ENCODE peak calls at places on chromosomes 13 and 19, in four cellular contexts. Z is left ventricle myocardium inferior, X is heart right ventricle, W is thyroid gland. Q is an unnamed sample.

GRCh38 chr19:44371815-44372480 is 15.5 kb upstream of the ZNF112 start:
- DNase-seq in X (no peak), Z (no peak), W (no peak), Q (no peak)

GRCh38 chr13:63307239-63307638 is 1891.6 kb upstream of the PCDH20 start:
- DNase-seq in W (no peak), X (no peak), Z (no peak), Q (no peak)

GRCh38 chr19:39823693-39824092 is 10.3 kb downstream of the DYRK1B start:
- DNase-seq in X (no peak), Z (no peak), W (no peak), Q (no peak)

GRCh38 chr13:26254583-26255102 is 714 bp downstream of the CDK8 start:
- DNase-seq in W (peak), Z (peak), X (peak), Q (peak)

GRCh38 chr13:78012046-78012445 is 93.4 kb upstream of the EDNRB start:
- DNase-seq in X (no peak), Z (no peak), W (no peak), Q (no peak)

GRCh38 chr13:59208405-59209195 is 955.1 kb downstream of the DIAPH3 start:
- DNase-seq in X (no peak), W (no peak), Z (no peak), Q (no peak)

GRCh38 chr13:49297338-49297737 is 49.6 kb downstream of the CDADC1 start:
- DNase-seq in W (peak), X (no peak), Z (no peak), Q (no peak)

GRCh38 chr13:48004201-48004600 is 3.1 kb upstream of the SUCLA2 start:
- DNase-seq in X (no peak), Z (no peak), W (no peak), Q (no peak)

GRCh38 chr13:40445557-40445990 is 220.9 kb downstream of the FOXO1 start:
- DNase-seq in W (peak), X (peak), Z (peak), Q (no peak)

GRCh38 chr13:20980899-20981298 is 78.4 kb upstream of the XPO4 start:
- DNase-seq in X (no peak), W (no peak), Z (no peak), Q (no peak)

GRCh38 chr19:16433986-16434385 is 37.8 kb downstream of the EPS15L1 start:
- DNase-seq in Z (no peak), W (peak), X (no peak), Q (no peak)

GRCh38 chr19:16435999-16436650 is 35.6 kb downstream of the EPS15L1 start:
- DNase-seq in Z (no peak), W (peak), X (no peak), Q (no peak)

GRCh38 chr19:16441661-16442071 is 30.1 kb downstream of the EPS15L1 start:
- DNase-seq in X (no peak), W (peak), Z (no peak), Q (no peak)

GRCh38 chr19:16435238-16435911 is 36.4 kb downstream of the EPS15L1 start:
- DNase-seq in Z (peak), X (no peak), W (peak), Q (peak)

GRCh38 chr19:16436780-16437179 is 35.0 kb downstream of the EPS15L1 start:
- DNase-seq in W (no peak), X (no peak), Z (no peak), Q (no peak)
- TF ChIP-seq CTCF in W (no peak), X (no peak), Z (no peak), Q (no peak)

DNA sequence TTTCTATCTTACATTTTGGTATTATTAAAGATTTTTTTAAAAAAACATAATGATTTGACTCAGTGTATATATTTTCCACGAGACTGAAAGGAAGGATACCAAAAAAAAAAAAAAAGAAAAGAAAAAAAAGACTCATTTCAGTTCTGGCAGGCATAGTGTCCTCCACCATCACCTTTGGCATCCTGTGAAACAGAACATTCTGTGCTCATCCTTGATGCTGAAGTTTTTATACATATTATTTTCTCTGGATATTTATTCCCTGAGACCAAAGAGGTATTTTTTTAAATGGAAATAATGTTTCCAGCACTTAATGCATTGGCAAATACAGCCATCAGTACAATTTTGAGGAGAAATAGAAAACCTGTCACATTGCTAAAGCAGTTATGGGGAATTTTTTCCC is 312.3 kb downstream of the DNAJC15 start:
- DNase-seq in Z (no peak), X (no peak), W (no peak), Q (no peak)
- TF ChIP-seq CTCF in Z (no peak), X (no peak), W (no peak), Q (no peak)

GRCh38 chr19:58572818-58573657 is at the start of gene MZF1:
- DNase-seq in Z (peak), X (peak), W (peak), Q (peak)
- TF ChIP-seq CTCF in Z (no peak), X (no peak), W (no peak), Q (no peak)

DNA sequence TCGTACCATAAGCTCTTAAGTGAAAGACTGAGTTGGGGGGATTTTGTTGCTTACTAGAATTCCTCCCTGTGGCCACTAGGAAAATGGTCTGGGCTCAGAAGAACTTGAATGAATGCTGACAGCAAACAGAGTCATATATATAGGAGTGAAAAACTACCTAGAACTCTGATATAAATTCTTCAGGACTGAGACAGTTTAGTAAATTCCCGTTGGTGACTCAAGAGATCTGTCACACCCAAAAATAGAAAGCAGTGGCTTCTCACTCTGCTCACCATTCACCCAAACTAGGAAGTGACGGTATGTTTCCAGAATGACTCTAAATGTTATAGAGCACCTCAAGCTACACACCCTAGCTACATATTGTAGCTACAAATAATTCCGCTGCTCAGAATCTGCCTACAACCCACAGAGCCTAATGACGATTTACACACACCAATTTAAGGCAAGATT is 116.2 kb downstream of the TBC1D4 start:
- DNase-seq in X (no peak), Z (no peak), W (no peak), Q (no peak)
- TF ChIP-seq CTCF in X (no peak), Z (peak), W (no peak), Q (no peak)

DNA sequence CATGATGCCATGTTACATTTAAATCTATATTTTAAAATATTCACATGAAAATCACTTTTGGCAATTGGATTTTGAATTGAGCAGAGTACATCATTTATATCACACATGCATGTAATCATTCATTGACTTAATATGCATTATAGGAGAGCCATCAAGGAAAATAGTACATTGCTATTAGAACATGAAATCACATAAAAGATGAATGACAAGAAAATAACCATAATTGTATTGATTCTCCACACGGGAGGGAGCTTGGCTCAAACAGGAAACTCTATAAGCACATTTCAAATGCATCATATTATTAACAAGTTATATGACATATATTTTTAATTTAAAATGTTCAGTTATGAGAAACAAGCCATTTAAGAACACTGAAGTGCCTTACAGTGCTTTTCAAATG is 208.6 kb upstream of the PRR20A start:
- DNase-seq in W (no peak), X (no peak), Z (no peak), Q (no peak)
- TF ChIP-seq CTCF in W (no peak), X (no peak), Z (no peak), Q (no peak)

GRCh38 chr19:13010992-13011652 is 15.8 kb downstream of the NFIX start:
- DNase-seq in X (no peak), Z (no peak), W (no peak), Q (no peak)

GRCh38 chr19:13012390-13012689 is 17.1 kb downstream of the NFIX start:
- DNase-seq in W (no peak), X (no peak), Z (no peak), Q (no peak)

GRCh38 chr19:13012690-13013608 is 17.7 kb downstream of the NFIX start:
- DNase-seq in Z (peak), X (peak), W (no peak), Q (peak)

GRCh38 chr19:13010038-13010991 is 15.0 kb downstream of the NFIX start:
- DNase-seq in X (peak), W (no peak), Z (peak), Q (no peak)

GRCh38 chr19:13011653-13012389 is 16.5 kb downstream of the NFIX start:
- DNase-seq in X (no peak), W (no peak), Z (no peak), Q (no peak)
- TF ChIP-seq CTCF in X (no peak), W (no peak), Z (no peak), Q (no peak)

Q was measured in natural killer cell.